ENCODE peak calls at places on chromosome 22, in five cellular contexts. A, H, D, F and R are unnamed samples. For H3K36me3, the result is how much of the 10 kb centered on the place peaks cover.

GRCh38 chr22:27438271-27438980 is 363.1 kb downstream of the MN1 start:
- DNase-seq in A (no peak), H (no peak), D (peak), F (no peak), R (no peak)

GRCh38 chr22:50548046-50548912 is 2.6 kb downstream of the KLHDC7B start:
- DNase-seq in A (no peak), H (no peak), D (no peak), F (peak), R (peak)

GRCh38 chr22:35376728-35377472 is 4.0 kb upstream of the HMOX1 start:
- DNase-seq in A (peak), H (peak), D (peak), F (peak), R (no peak)

GRCh38 chr22:46356496-46357185 is 21.1 kb downstream of the TRMU start:
- DNase-seq in A (no peak), H (no peak), D (no peak), F (no peak), R (no peak)

GRCh38 chr22:26785942-26786341 is 128.6 kb downstream of the MIAT start:
- DNase-seq in A (no peak), H (no peak), D (no peak), F (no peak), R (no peak)

GRCh38 chr22:25143161-25144076 is 56.2 kb upstream of the CRYBB3 start:
- DNase-seq in A (no peak), H (no peak), D (no peak), F (no peak), R (no peak)

GRCh38 chr22:35312198-35313059 is 12.7 kb downstream of the TOM1 start:
- DNase-seq in A (no peak), H (peak), D (peak), F (peak), R (no peak)

GRCh38 chr22:36641902-36642640 is 61.5 kb downstream of the CACNG2 start:
- DNase-seq in A (no peak), H (peak), D (peak), F (no peak), R (no peak)

GRCh38 chr22:27405672-27406388 is 395.7 kb downstream of the MN1 start:
- DNase-seq in A (peak), H (no peak), D (no peak), F (peak), R (no peak)

GRCh38 chr22:50674606-50675552 is 2.3 kb downstream of the SHANK3 start:
- DNase-seq in A (no peak), H (no peak), D (peak), F (no peak), R (no peak)

GRCh38 chr22:20239951-20240773 is 28.0 kb downstream of the RTN4R start:
- DNase-seq in A (no peak), H (no peak), D (no peak), F (no peak), R (no peak)

GRCh38 chr22:22959147-22959827 is 71.7 kb downstream of the IGLL5 start:
- DNase-seq in A (peak), H (no peak), D (peak), F (no peak), R (peak)

GRCh38 chr22:46461566-46462180 is 75.7 kb downstream of the CELSR1 start:
- DNase-seq in A (no peak), H (no peak), D (no peak), F (no peak), R (no peak)

GRCh38 chr22:34045311-34045710 is 125.0 kb upstream of the LARGE1 start:
- DNase-seq in A (no peak), H (no peak), D (no peak), F (no peak), R (no peak)

GRCh38 chr22:30290318-30290678 is 993 bp upstream of the CASTOR1 start:
- DNase-seq in A (no peak), H (no peak), D (no peak), F (no peak), R (no peak)
- H3K4me3 ChIP-seq in A (no peak), H (no peak), D (no peak), F (peak), R (peak)

DNA sequence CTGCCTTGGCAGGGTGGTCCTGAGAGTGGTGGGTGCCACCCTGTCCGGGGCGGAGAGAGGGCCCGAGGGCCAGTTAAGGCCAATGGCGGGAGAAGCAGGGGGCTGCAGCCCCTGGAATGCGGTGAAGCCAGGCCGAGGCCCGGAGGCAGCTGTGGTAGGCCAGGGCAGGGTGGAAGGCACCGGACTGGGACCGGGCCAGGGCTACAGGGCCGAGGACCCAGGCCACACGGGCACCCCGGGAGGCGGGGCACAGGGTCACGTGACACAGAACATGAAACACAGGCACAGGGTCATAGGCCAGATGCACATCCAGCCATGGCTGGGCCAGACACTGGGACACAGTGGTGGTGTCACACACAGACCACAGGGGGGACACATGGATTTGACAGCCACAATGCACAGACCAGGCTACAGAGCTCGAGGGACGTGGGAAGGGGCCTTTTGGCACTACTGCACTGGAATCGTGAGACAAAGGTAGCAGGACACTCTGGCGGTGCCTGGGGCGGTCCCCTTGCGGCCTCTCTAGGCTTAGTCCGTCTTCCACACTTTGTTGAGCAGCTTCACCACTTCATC is 2.8 kb downstream of the SLC25A1 start:
- DNase-seq in A (no peak), H (no peak), D (no peak), F (no peak), R (no peak)
- H3K36me3 ChIP-seq in A (under half), H (under half), D (under half), F (under half), R (under half)

GRCh38 chr22:44460287-44461082 is 37.5 kb downstream of the RTL6 start:
- DNase-seq in A (no peak), H (no peak), D (no peak), F (no peak), R (no peak)
- H3K4me3 ChIP-seq in A (no peak), H (no peak), D (no peak), F (no peak), R (no peak)

GRCh38 chr22:19225560-19225959 is 47.0 kb upstream of the SLC25A1 start:
- DNase-seq in A (no peak), H (no peak), D (no peak), F (no peak), R (no peak)
- H3K36me3 ChIP-seq in A (half or more), H (under half), D (under half), F (under half), R (under half)

GRCh38 chr22:40107244-40107643 is 70.5 kb upstream of the TNRC6B start:
- DNase-seq in A (no peak), H (no peak), D (no peak), F (no peak), R (no peak)

GRCh38 chr22:40111451-40111850 is 66.3 kb upstream of the TNRC6B start:
- DNase-seq in A (no peak), H (no peak), D (no peak), F (no peak), R (no peak)

GRCh38 chr22:40112595-40112994 is 65.1 kb upstream of the TNRC6B start:
- DNase-seq in A (no peak), H (no peak), D (no peak), F (no peak), R (no peak)

GRCh38 chr22:40105755-40106154 is 72.0 kb upstream of the TNRC6B start:
- DNase-seq in A (no peak), H (no peak), D (no peak), F (no peak), R (no peak)

DNA sequence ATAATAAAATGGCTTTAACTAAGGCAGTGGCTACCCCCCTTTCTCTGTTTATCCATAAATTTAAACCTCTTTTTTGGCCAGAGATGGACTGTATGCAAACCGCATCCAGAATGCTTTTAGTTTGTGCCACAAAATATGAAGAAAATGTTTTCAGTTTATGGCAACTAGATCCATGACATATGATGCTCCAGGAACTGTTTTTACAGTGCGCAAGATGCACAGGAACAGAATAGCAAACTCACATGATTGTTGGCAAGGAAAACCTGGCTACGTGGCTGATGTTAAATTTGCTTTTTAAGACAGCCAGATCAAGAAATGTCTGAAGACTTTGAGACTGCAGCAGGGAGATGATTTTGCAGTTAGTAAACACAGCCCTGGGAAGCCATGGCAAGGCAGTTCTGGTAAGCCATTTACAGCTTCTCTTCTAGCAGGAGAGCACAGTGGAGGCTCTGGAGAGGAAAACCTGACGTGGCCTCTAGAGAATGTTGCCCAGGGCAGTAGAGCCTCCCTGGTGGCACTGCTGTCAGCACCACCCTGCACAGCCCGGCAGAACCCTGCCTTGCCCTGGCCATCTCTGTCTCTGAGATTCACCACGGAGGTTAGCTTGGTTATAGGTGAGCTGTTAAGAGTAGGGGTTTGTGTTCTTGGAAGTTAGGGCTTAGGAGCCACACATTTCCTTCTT is 69.8 kb upstream of the TNRC6B start:
- DNase-seq in A (no peak), H (peak), D (no peak), F (peak), R (no peak)
- H3K4me3 ChIP-seq in A (peak), H (no peak), D (peak), F (peak), R (peak)